ENCODE peak calls at places on chromosomes 13 and 19, in five cellular contexts. T is neural progenitor cell; P is activated T-helper 1 cell treated with anti-CD3 and anti-CD28 coated beads, Interleukin-12 subunit alpha, Interleukin-12 subunit beta, Interleukin-2, Interleukin-4 antibody, amounts not matched to agents 30 ng/mL and 10 ng/mL and 1 ng/mL, durations not matched to agents 14 hours and 24 hours and 36 hours; G is NCI-H1092 treated with DMSO at 0.1 percent for 48 hours; A is stimulated activated CD8-positive, alpha-beta memory T cell treated with anti-CD3 and anti-CD28 coated beads, Interleukin-4, amount 100 ng/mL, for 4 hours. C is an unnamed sample.

GRCh38 chr19:57321746-57322145 is 1.5 kb downstream of the ZNF543 start:
- DNase-seq in A (no peak), T (no peak), G (no peak), P (no peak), C (no peak)

GRCh38 chr19:14450168-14450874 is 17.2 kb downstream of the PKN1 start:
- DNase-seq in A (no peak), P (peak), G (no peak), T (peak), C (peak)

GRCh38 chr13:42337808-42338600 is 66.1 kb downstream of the AKAP11 start:
- DNase-seq in P (no peak), A (no peak), G (no peak), T (no peak), C (no peak)

GRCh38 chr19:45791744-45792481 is 732 bp downstream of the DMWD start:
- DNase-seq in T (no peak), G (no peak), P (no peak), A (no peak), C (no peak)

GRCh38 chr19:3554254-3555083 is 2.9 kb downstream of the MFSD12 start:
- DNase-seq in G (no peak), P (peak), T (no peak), A (no peak), C (no peak)

GRCh38 chr13:106523566-106523965 is 11.9 kb downstream of the EFNB2 start:
- DNase-seq in T (no peak), P (no peak), G (no peak), A (no peak), C (peak)

GRCh38 chr13:70391678-70392077 is 283.4 kb upstream of the KLHL1 start:
- DNase-seq in P (no peak), G (peak), A (no peak), T (no peak), C (peak)

GRCh38 chr13:101881593-101881992 is 429.1 kb downstream of the ITGBL1 start:
- DNase-seq in A (no peak), P (no peak), G (no peak), T (no peak), C (no peak)

GRCh38 chr13:75687145-75687763 is 51.1 kb downstream of the LMO7 start:
- DNase-seq in G (no peak), A (no peak), P (no peak), T (peak), C (peak)

GRCh38 chr13:45511310-45512147 is 46.8 kb downstream of the COG3 start:
- DNase-seq in P (no peak), T (peak), G (peak), A (no peak), C (peak)

GRCh38 chr19:55304980-55305379 is 20.2 kb downstream of the TMEM150B start:
- DNase-seq in A (no peak), T (no peak), G (no peak), P (no peak), C (no peak)

GRCh38 chr13:31775148-31775547 is 35.8 kb downstream of the RXFP2 start:
- DNase-seq in T (no peak), A (no peak), G (no peak), P (no peak), C (no peak)

GRCh38 chr19:45762870-45763631 is 6.0 kb downstream of the SIX5 start:
- DNase-seq in P (no peak), T (no peak), A (no peak), G (no peak), C (no peak)

GRCh38 chr19:18310966-18311365 is 11.9 kb downstream of the LSM4 start:
- DNase-seq in G (no peak), P (no peak), A (no peak), T (no peak), C (no peak)

GRCh38 chr13:45321230-45321629 is 19.8 kb downstream of the TPT1 start:
- DNase-seq in P (no peak), T (no peak), G (no peak), A (no peak), C (no peak)

GRCh38 chr19:5968431-5969373 is 9.2 kb downstream of the RANBP3 start:
- DNase-seq in T (no peak), A (no peak), P (no peak), G (no peak), C (no peak)

GRCh38 chr13:26952551-26953138 is 192.1 kb upstream of the GPR12 start:
- DNase-seq in A (no peak), T (no peak), P (no peak), G (no peak), C (no peak)

GRCh38 chr19:18021121-18021755 is 13.3 kb downstream of the ARRDC2 start:
- DNase-seq in T (no peak), A (no peak), G (no peak), P (peak), C (peak)

GRCh38 chr13:113533441-113533840 is 42.9 kb upstream of the DCUN1D2 start:
- DNase-seq in T (no peak), P (no peak), G (no peak), A (no peak), C (no peak)

GRCh38 chr19:49536921-49537462 is 9.2 kb downstream of the RCN3 start:
- DNase-seq in A (no peak), G (no peak), P (no peak), T (no peak), C (no peak)

GRCh38 chr19:34332027-34332786 is 32.8 kb upstream of the GPI start:
- DNase-seq in P (no peak), T (no peak), G (no peak), A (no peak), C (no peak)

GRCh38 chr13:101846701-101847100 is 394.2 kb downstream of the ITGBL1 start:
- DNase-seq in T (no peak), P (no peak), G (no peak), A (no peak), C (no peak)

GRCh38 chr19:58518261-58519086 is 1.1 kb downstream of the ZBTB45 start:
- DNase-seq in A (no peak), G (no peak), T (no peak), P (no peak), C (no peak)

GRCh38 chr19:12453495-12453894 is 12.7 kb upstream of the ZNF443 start:
- DNase-seq in P (no peak), A (no peak), T (no peak), G (no peak), C (no peak)

GRCh38 chr19:52935434-52935833 is 12.2 kb upstream of the ZNF888 start:
- DNase-seq in P (no peak), T (no peak), G (no peak), A (no peak), C (no peak)

GRCh38 chr13:27172495-27172842 is 858 bp upstream of the USP12 start:
- DNase-seq in A (no peak), G (peak), T (no peak), P (no peak), C (no peak)